ENCODE peak calls at places on chromosomes 3 and 15, in five cellular contexts. D, W, O, P and T are unnamed samples. For H3K27me3 and H3K9me3, the result is how much of the 10 kb centered on the place peaks cover.

GRCh38 chr15:74461847-74462511 is 1.0 kb upstream of the UBL7 start:
- DNase-seq in D (no peak), W (no peak), O (no peak), P (no peak), T (peak)

GRCh38 chr3:187406927-187407326 is 38.7 kb downstream of the RTP4 start:
- DNase-seq in D (no peak), W (no peak), O (peak), P (no peak), T (no peak)

GRCh38 chr3:175911937-175912336 is 1052.8 kb downstream of the NAALADL2 start:
- DNase-seq in D (no peak), W (no peak), O (no peak), P (no peak), T (no peak)

GRCh38 chr15:67224889-67225288 is 29.6 kb downstream of the AAGAB start:
- DNase-seq in D (no peak), W (no peak), O (peak), P (no peak), T (no peak)

GRCh38 chr15:63860161-63860954 is 26.6 kb upstream of the HERC1 start:
- DNase-seq in D (no peak), W (no peak), O (no peak), P (peak), T (peak)

GRCh38 chr15:41908681-41909461 is 15.0 kb upstream of the SPTBN5 start:
- DNase-seq in D (no peak), W (no peak), O (no peak), P (no peak), T (no peak)

GRCh38 chr3:129231331-129232119 is 17.9 kb upstream of the COPG1 start:
- DNase-seq in D (no peak), W (no peak), O (peak), P (no peak), T (no peak)

GRCh38 chr3:110069641-110070538 is 732.5 kb upstream of the DPPA4 start:
- DNase-seq in D (no peak), W (no peak), O (peak), P (no peak), T (no peak)

GRCh38 chr3:124986153-124987143 is 51.9 kb upstream of the MUC13 start:
- DNase-seq in D (no peak), W (no peak), O (peak), P (no peak), T (peak)

GRCh38 chr3:58874795-58875194 is 175.0 kb downstream of the CFAP20DC start:
- DNase-seq in D (no peak), W (no peak), O (peak), P (no peak), T (no peak)

GRCh38 chr15:75929799-75930565 is 26.3 kb downstream of the FBXO22 start:
- DNase-seq in D (no peak), W (no peak), O (no peak), P (no peak), T (peak)

GRCh38 chr3:123271466-123272159 is 69.9 kb downstream of the SEC22A start:
- DNase-seq in D (no peak), W (no peak), O (no peak), P (no peak), T (no peak)

GRCh38 chr3:195186041-195186709 is 84.8 kb downstream of the XXYLT1 start:
- DNase-seq in D (no peak), W (no peak), O (no peak), P (no peak), T (no peak)

GRCh38 chr15:62456011-62456920 is 291.2 kb upstream of the C2CD4B start:
- DNase-seq in D (no peak), W (no peak), O (no peak), P (no peak), T (no peak)

GRCh38 chr3:158573714-158574113 is 2.7 kb downstream of the MLF1 start:
- DNase-seq in D (no peak), W (no peak), O (no peak), P (no peak), T (peak)

GRCh38 chr3:154023148-154023547 is 98.0 kb upstream of the ARHGEF26 start:
- DNase-seq in D (no peak), W (no peak), O (no peak), P (no peak), T (no peak)

DNA sequence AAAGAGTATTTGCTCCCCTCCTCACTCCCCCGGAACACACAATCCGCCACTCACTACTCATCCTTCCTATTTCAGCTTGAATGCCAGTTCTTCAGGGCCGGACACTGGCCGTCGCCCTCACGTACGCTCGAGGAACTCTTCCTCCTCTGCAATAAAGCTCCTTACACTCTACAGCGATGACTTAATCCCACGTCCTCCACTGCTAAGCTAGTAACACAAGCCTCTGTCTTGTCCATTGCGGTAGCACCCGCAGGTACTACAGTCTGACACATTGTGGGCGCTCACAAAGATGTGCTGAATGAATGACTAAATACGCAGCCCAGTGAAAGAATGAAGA is 625 bp upstream of the EPHB3 start:
- DNase-seq in D (no peak), W (no peak), O (no peak), P (no peak), T (no peak)
- H3K27me3 ChIP-seq in D (under half), W (under half), O (under half), P (under half), T (under half)

GRCh38 chr3:46027736-46028397 is 584 bp upstream of the XCR1 start:
- DNase-seq in D (no peak), W (no peak), O (no peak), P (no peak), T (no peak)
- H3K9me3 ChIP-seq in D (under half), W (under half), O (under half), P (under half), T (under half)

GRCh38 chr3:179956416-179956830 is 80.3 kb downstream of the PEX5L start:
- DNase-seq in D (no peak), W (no peak), O (no peak), P (no peak), T (no peak)
- H3K27me3 ChIP-seq in D (under half), W (under half), O (under half), P (under half), T (under half)

GRCh38 chr15:25250906-25251622 is 187.8 kb downstream of the UBE3A start:
- DNase-seq in D (no peak), W (no peak), O (no peak), P (no peak), T (no peak)
- H3K9me3 ChIP-seq in D (half or more), W (half or more), O (under half), P (under half), T (under half)

GRCh38 chr3:42875325-42876151 is at the start of gene CYP8B1:
- DNase-seq in D (no peak), W (no peak), O (no peak), P (no peak), T (no peak)

GRCh38 chr3:42880183-42880582 is 4.5 kb upstream of the CYP8B1 start:
- DNase-seq in D (no peak), W (no peak), O (no peak), P (no peak), T (no peak)

GRCh38 chr3:42874749-42875148 is 930 bp downstream of the CYP8B1 start:
- DNase-seq in D (no peak), W (no peak), O (no peak), P (no peak), T (no peak)

GRCh38 chr3:42876401-42876800 is 722 bp upstream of the CYP8B1 start:
- DNase-seq in D (no peak), W (no peak), O (no peak), P (no peak), T (no peak)

GRCh38 chr3:42876940-42877720 is 1.5 kb upstream of the CYP8B1 start:
- DNase-seq in D (no peak), W (no peak), O (no peak), P (no peak), T (no peak)
- H3K27me3 ChIP-seq in D (under half), W (under half), O (under half), P (under half), T (under half)